ENCODE peak calls at places on chromosomes 7 and 10, in seven cellular contexts. One of them, this sample, is unnamed.

GRCh38 chr10:127937069-127937468 is 30.2 kb downstream of the PTPRE start:
- DNase-seq in MG63: no peak
- DNase-seq in substantia nigra: no peak
- DNase-seq in LoVo: no peak
- DNase-seq in IMR-90: no peak
- DNase-seq in RPMI7951: no peak
- DNase-seq in memory B cell: no peak
- DNase-seq in this sample: no peak

GRCh38 chr7:135328053-135328452 is 94.4 kb downstream of the STRA8 start:
- DNase-seq in RPMI7951: no peak
- DNase-seq in MG63: no peak
- DNase-seq in substantia nigra: no peak
- DNase-seq in memory B cell: no peak
- DNase-seq in IMR-90: no peak
- DNase-seq in LoVo: no peak
- DNase-seq in this sample: no peak

GRCh38 chr10:28837613-28838390 is 160.5 kb downstream of the BAMBI start:
- DNase-seq in MG63: no peak
- DNase-seq in IMR-90: no peak
- DNase-seq in memory B cell: no peak
- DNase-seq in substantia nigra: no peak
- DNase-seq in RPMI7951: no peak
- DNase-seq in LoVo: no peak
- DNase-seq in this sample: no peak

GRCh38 chr7:374706-375490 is 84.9 kb downstream of the FOXL3 start:
- DNase-seq in MG63: no peak
- DNase-seq in substantia nigra: no peak
- DNase-seq in RPMI7951: no peak
- DNase-seq in LoVo: no peak
- DNase-seq in IMR-90: no peak
- DNase-seq in memory B cell: no peak
- DNase-seq in this sample: no peak

GRCh38 chr10:79402951-79403350 is 42.5 kb downstream of the ZCCHC24 start:
- DNase-seq in IMR-90: no peak
- DNase-seq in MG63: no peak
- DNase-seq in memory B cell: no peak
- DNase-seq in LoVo: no peak
- DNase-seq in substantia nigra: no peak
- DNase-seq in RPMI7951: peak; percentile 70
- DNase-seq in this sample: no peak

GRCh38 chr10:95864906-95865813 is 42.6 kb upstream of the CC2D2B start:
- DNase-seq in MG63: peak; percentile 24
- DNase-seq in substantia nigra: peak; percentile 3
- DNase-seq in IMR-90: peak; percentile 86
- DNase-seq in LoVo: peak; percentile 15
- DNase-seq in memory B cell: peak; percentile 54
- DNase-seq in RPMI7951: peak; percentile 45
- DNase-seq in this sample: peak; percentile 72

GRCh38 chr7:50416509-50417299 is 33.4 kb downstream of the FIGNL1 start:
- DNase-seq in substantia nigra: no peak
- DNase-seq in memory B cell: peak; percentile 47
- DNase-seq in IMR-90: no peak
- DNase-seq in MG63: no peak
- DNase-seq in LoVo: no peak
- DNase-seq in RPMI7951: peak; percentile 15
- DNase-seq in this sample: no peak

GRCh38 chr10:109933984-109934565 is 10.8 kb upstream of the XPNPEP1 start:
- DNase-seq in MG63: no peak
- DNase-seq in memory B cell: no peak
- DNase-seq in LoVo: no peak
- DNase-seq in substantia nigra: no peak
- DNase-seq in IMR-90: peak; percentile 52
- DNase-seq in RPMI7951: no peak
- DNase-seq in this sample: no peak

GRCh38 chr7:45224832-45225231 is 67.2 kb downstream of the RAMP3 start:
- DNase-seq in MG63: no peak
- DNase-seq in IMR-90: no peak
- DNase-seq in LoVo: no peak
- DNase-seq in substantia nigra: no peak
- DNase-seq in RPMI7951: no peak
- DNase-seq in memory B cell: no peak
- DNase-seq in this sample: no peak

GRCh38 chr7:2810682-2811471 is 33.2 kb downstream of the GNA12 start:
- DNase-seq in MG63: no peak
- DNase-seq in LoVo: no peak
- DNase-seq in IMR-90: no peak
- DNase-seq in memory B cell: no peak
- DNase-seq in substantia nigra: no peak
- DNase-seq in RPMI7951: no peak
- DNase-seq in this sample: no peak

GRCh38 chr7:81630600-81630999 is 139.2 kb downstream of the HGF start:
- DNase-seq in RPMI7951: no peak
- DNase-seq in LoVo: no peak
- DNase-seq in IMR-90: no peak
- DNase-seq in substantia nigra: no peak
- DNase-seq in MG63: no peak
- DNase-seq in memory B cell: no peak
- DNase-seq in this sample: no peak